ENCODE peak calls at places on chromosome 1, in six cellular contexts. Y, O, C, B, R and T are unnamed samples.

GRCh38 chr1:7586031-7586941 is 184.8 kb upstream of the VAMP3 start:
- DNase-seq in Y (no peak), R (peak), O (no peak), B (no peak), C (no peak), T (no peak)

GRCh38 chr1:219215477-219215876 is 41.8 kb downstream of the LYPLAL1 start:
- DNase-seq in R (no peak), B (no peak), C (no peak), O (no peak), Y (no peak), T (no peak)

GRCh38 chr1:212556822-212557549 is 51.6 kb upstream of the ATF3 start:
- DNase-seq in O (no peak), B (no peak), Y (no peak), R (no peak), C (no peak), T (no peak)

GRCh38 chr1:234610582-234611152 is 689 bp upstream of the IRF2BP2 start:
- DNase-seq in B (peak), O (peak), Y (peak), C (peak), R (peak), T (peak)

GRCh38 chr1:241391926-241392710 is 35.1 kb upstream of the RGS7 start:
- DNase-seq in C (no peak), R (no peak), Y (no peak), B (no peak), O (no peak), T (no peak)

GRCh38 chr1:107787299-107787698 is 177.7 kb downstream of the VAV3 start:
- DNase-seq in B (peak), Y (no peak), O (no peak), R (no peak), C (no peak), T (no peak)

GRCh38 chr1:191592907-191593306 is 565.4 kb upstream of the RGS18 start:
- DNase-seq in Y (no peak), R (no peak), C (no peak), O (no peak), B (no peak), T (no peak)

GRCh38 chr1:35288761-35289160 is 20.3 kb downstream of the ZMYM4 start:
- DNase-seq in B (no peak), C (no peak), R (no peak), O (no peak), Y (no peak), T (no peak)

GRCh38 chr1:235835226-235835625 is 31.5 kb downstream of the LYST start:
- DNase-seq in C (no peak), Y (no peak), B (no peak), R (no peak), O (no peak), T (peak)
- TF ChIP-seq CTCF in C (no peak), Y (no peak), B (no peak), R (no peak), O (no peak), T (peak)

DNA sequence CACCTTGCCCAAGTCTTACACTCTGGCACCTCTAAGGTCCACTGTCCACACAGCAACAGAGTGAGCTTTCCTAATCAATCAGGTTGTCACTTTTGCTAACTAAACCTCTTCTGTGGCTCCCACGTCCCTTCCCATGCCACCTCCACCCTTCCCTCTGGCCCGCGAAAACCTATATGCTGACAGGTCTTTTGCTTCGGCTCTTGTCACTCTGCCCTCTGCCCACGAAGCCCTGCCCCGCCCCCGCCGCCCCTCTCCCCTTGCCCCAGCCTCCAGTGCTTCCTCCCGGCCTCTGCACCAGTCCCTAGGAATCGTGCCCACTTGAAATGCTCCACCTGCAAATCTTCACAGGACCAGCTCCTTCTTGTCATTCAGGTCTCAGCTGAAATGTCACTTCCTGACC is 8.1 kb downstream of the TP53BP2 start:
- DNase-seq in Y (no peak), R (no peak), O (no peak), C (no peak), B (no peak), T (no peak)
- TF ChIP-seq CTCF in Y (no peak), R (no peak), O (no peak), C (no peak), B (no peak), T (no peak)

DNA sequence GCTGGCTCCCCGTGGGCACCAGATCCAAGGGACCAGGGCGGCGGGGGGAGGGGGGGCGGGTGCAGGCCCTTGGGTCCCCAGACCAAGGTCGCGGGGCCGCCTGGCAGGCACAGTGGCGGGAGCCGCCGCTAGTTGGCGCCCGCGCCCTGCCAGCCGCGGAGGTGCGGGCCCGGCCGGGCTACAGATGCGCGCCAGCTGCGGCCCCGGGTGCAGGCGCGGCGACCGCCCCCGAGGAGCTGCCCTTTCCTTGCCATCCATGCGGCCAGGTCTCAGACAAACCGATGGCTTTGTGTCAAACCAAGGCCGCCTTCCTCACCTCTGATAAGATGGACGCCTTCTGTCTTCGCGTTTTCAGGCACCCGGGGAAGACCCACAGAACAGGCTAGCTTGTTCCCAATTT is 2.2 kb upstream of the RUNX3 start:
- DNase-seq in C (no peak), Y (peak), B (peak), O (no peak), R (peak), T (no peak)
- TF ChIP-seq CTCF in C (peak), Y (peak), B (peak), O (no peak), R (peak), T (peak)

DNA sequence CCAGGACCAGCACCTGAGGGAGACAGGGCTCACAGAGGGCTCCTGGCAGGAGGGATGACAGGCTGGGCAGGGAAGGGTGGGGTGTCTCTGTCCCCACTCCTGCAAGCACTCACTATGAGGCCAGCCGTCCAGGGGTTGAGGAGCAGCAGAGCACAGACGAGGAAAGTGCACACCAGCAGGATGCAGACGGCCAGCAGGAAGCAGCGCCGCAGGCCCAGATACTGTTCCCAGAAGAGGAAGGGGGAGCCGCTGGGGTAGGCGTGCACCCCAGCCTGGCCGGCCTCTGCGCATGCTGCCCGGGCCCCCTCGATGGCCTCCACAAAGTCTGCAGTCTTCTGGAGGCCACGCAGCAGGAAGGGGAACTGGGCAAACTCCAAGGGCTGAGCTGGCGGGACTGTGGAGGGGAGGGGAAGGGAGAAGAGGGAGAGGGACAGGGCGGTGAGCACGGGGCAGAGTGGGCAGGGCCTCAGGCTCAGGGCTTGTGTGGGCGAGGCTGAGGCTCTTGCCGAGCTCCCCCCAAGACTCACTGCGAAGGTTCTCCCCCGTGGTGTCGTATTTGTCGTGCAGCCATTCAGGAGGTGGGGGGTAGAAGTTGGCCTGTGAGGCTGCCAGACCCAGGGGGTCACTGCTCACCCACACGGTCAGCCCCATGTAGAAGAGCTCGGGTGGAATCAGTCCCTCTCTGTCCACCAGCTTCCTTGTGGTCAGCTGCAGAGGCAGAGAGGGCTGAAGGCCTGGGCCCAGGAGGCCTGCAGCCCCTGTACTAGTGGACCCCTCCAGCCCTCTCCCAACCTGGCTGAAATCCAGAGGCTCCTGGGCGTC is 16.5 kb downstream of the PTCH2 start:
- DNase-seq in O (no peak), R (no peak), Y (no peak), C (no peak), B (no peak), T (no peak)
- TF ChIP-seq CTCF in O (no peak), R (no peak), Y (no peak), C (no peak), B (no peak), T (no peak)

DNA sequence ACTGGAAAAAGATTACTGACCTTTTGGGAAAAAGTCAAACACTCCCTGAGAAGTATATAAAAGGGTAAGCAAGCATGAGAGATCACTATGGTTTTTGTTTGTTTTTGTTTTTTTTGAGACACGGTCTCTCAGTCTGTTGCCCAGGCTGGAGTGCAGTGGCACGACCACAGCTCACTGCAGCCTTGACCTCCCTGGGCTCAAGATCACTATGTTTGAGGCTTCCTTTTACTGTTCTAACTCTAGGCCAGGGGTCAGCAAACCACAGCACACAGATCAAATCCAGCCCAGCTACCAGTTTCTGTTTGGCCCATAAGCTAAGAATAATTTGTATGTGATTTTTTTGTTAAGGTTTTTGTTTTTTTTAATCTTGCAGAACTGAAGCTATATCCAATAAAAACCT is 25.7 kb downstream of the PSMB4 start:
- DNase-seq in O (no peak), Y (no peak), C (no peak), R (no peak), B (no peak), T (no peak)
- TF ChIP-seq CTCF in O (no peak), Y (no peak), C (no peak), R (no peak), B (no peak), T (no peak)

GRCh38 chr1:92298213-92298572 is 594 bp downstream of the GLMN start:
- DNase-seq in R (no peak), C (no peak), Y (no peak), O (no peak), B (no peak), T (no peak)
- TF ChIP-seq CTCF in R (no peak), C (peak), Y (peak), O (no peak), B (peak), T (no peak)

GRCh38 chr1:201470581-201470980 is 1.6 kb upstream of the PHLDA3 start:
- DNase-seq in R (no peak), B (no peak), C (no peak), Y (no peak), O (no peak), T (no peak)

GRCh38 chr1:201466492-201466891 is 2.5 kb downstream of the PHLDA3 start:
- DNase-seq in C (no peak), Y (no peak), R (no peak), O (no peak), B (no peak), T (no peak)

GRCh38 chr1:201469645-201470074 is 672 bp upstream of the PHLDA3 start:
- DNase-seq in R (no peak), C (no peak), B (no peak), Y (no peak), O (no peak), T (no peak)

GRCh38 chr1:201468501-201468843 is 516 bp downstream of the PHLDA3 start:
- DNase-seq in B (peak), C (no peak), R (peak), O (no peak), Y (peak), T (no peak)

GRCh38 chr1:201468844-201469644 is at the start of gene PHLDA3:
- DNase-seq in R (peak), B (peak), C (no peak), Y (peak), O (peak), T (peak)
- TF ChIP-seq CTCF in R (no peak), B (peak), C (no peak), Y (no peak), O (no peak), T (no peak)

DNA sequence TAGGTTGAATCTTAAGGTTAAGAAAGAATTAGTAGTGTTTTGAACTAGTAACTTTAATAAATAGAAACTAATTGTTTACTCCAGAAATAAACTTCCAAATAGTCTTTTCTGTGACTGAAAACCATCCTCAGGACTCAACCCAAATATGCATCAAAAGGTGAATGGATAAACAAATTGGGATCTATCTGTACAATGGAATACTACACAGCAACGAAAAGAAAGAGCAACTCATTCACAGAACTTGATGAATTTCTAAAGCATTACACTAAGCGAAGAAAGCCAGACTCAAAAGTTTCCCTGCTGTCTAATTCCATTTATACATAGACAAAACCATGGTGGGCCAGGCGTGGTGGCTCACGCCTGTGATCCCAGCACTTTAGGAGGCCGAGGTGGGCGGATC is 25.0 kb downstream of the HEYL start:
- DNase-seq in B (no peak), C (no peak), R (no peak), O (no peak), Y (no peak), T (no peak)
- TF ChIP-seq CTCF in B (no peak), C (no peak), R (no peak), O (no peak), Y (no peak), T (no peak)

DNA sequence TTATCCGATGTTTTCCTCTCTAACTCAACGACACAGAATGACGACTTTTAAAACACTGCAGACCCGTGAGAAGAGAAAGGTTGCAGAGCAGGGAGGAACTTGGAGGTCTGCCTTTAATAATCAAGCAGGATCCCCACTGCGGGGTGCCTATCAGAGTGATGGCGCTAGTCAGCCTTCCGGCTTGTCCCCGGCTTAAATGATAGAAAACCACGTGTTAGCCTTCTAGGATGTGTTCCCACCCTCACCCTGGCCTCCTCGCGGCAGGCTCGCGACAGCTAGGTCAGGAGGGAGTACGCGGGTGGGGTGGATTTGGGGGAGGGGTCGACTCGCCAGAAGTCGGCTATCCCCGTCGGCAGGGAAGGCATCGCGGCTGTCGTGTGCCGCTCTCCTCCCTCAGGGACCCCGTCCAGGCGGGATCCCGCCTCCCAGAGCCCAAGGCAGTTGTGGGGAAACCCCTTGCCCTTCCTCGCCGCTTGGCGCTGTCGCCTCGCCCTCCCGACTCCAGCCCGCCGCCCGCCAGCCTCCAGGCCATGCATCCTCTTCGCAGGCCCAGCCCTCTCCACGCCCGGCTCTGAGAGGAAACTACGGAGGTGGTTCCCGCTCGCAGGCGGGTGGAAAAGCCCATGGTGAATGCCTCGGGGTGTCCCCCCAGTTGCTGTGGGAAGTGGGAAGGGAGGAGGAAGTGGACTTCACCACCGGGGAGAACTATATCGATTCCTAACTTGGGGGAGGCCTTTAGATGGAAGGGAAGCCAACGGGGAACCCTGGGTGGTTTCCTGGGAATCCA is 1.1 kb upstream of the SMG7 start:
- DNase-seq in Y (peak), R (peak), C (peak), B (peak), O (no peak), T (peak)
- TF ChIP-seq CTCF in Y (peak), R (no peak), C (no peak), B (peak), O (no peak), T (no peak)